ENCODE peak calls at places on chromosomes 16 and 17, in five cellular contexts. N is endodermal cell, L is RWPE2, W is HFF-Myc, C is GM20000. U is an unnamed sample.

GRCh38 chr16:85019659-85020245 is 7.8 kb upstream of the KIAA0513 start:
- DNase-seq in N (no peak), L (no peak), W (no peak), C (no peak), U (no peak)

GRCh38 chr17:48095611-48096010 is 5.7 kb downstream of the CBX1 start:
- DNase-seq in N (no peak), L (no peak), W (no peak), C (no peak), U (no peak)

GRCh38 chr16:53129281-53130192 is 74.7 kb downstream of the CHD9 start:
- DNase-seq in N (no peak), L (no peak), W (no peak), C (peak), U (no peak)

GRCh38 chr16:11306997-11307638 is 26.0 kb upstream of the PRM1 start:
- DNase-seq in N (no peak), L (no peak), W (no peak), C (no peak), U (no peak)

GRCh38 chr17:31433091-31433790 is 41.8 kb downstream of the RAB11FIP4 start:
- DNase-seq in N (no peak), L (no peak), W (no peak), C (peak), U (no peak)

GRCh38 chr17:61312406-61313295 is 87.0 kb upstream of the TBX2 start:
- DNase-seq in N (peak), L (no peak), W (no peak), C (no peak), U (no peak)

GRCh38 chr16:77323695-77324094 is 111.1 kb downstream of the ADAMTS18 start:
- DNase-seq in N (no peak), L (no peak), W (no peak), C (no peak), U (no peak)

GRCh38 chr16:87790278-87791023 is 24.7 kb upstream of the KLHDC4 start:
- DNase-seq in N (no peak), L (peak), W (no peak), C (no peak), U (no peak)

GRCh38 chr17:50487213-50488096 is 8.8 kb downstream of the RSAD1 start:
- DNase-seq in N (no peak), L (peak), W (no peak), C (no peak), U (no peak)

GRCh38 chr17:56317351-56318208 is 164.3 kb downstream of the ANKFN1 start:
- DNase-seq in N (no peak), L (no peak), W (no peak), C (no peak), U (no peak)

GRCh38 chr16:75695708-75696107 is 5.6 kb downstream of the DUXB start:
- DNase-seq in N (peak), L (no peak), W (no peak), C (no peak), U (no peak)
- TF ChIP-seq CTCF in N (peak), L (no peak), W (peak), C (no peak), U (no peak)

DNA sequence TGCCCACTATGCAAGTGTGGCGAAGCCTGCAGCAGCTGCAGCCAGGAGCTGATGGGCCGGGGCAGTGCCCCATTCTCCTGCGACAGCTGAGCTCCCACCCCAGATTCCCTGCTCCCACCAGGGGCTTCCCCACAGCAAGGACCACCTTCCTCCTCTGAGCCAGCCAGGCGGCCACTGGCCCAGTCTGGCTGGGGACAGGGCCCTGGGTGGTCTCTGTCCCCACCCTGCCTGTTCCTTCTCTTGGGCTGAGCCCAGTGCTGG is 5.6 kb upstream of the NPTX1 start:
- DNase-seq in N (no peak), L (no peak), W (no peak), C (no peak), U (no peak)
- TF ChIP-seq CTCF in N (no peak), L (no peak), W (no peak), C (no peak), U (no peak)

GRCh38 chr16:57367111-57367752 is 5.1 kb upstream of the CX3CL1 start:
- DNase-seq in N (no peak), L (peak), W (no peak), C (no peak), U (no peak)
- TF ChIP-seq CTCF in N (no peak), L (no peak), W (no peak), C (no peak), U (no peak)

GRCh38 chr16:68263559-68264127 is 683 bp upstream of the SLC7A6 start:
- DNase-seq in N (no peak), L (no peak), W (no peak), C (no peak), U (no peak)
- TF ChIP-seq CTCF in N (no peak), L (no peak), W (no peak), C (no peak), U (no peak)

GRCh38 chr17:59853168-59853918 is 39.4 kb downstream of the TUBD1 start:
- DNase-seq in N (peak), L (peak), W (no peak), C (peak), U (peak)
- TF ChIP-seq CTCF in N (peak), L (peak), W (peak), C (peak), U (peak)

U was measured in AG09319.